ENCODE peak calls at places on chromosome 16, in seven cellular contexts. One of them, this sample, is unnamed.

GRCh38 chr16:24609740-24610420 is 70.5 kb downstream of the RBBP6 start:
- DNase-seq in pancreas: peak; percentile 67
- DNase-seq in ovary: peak; percentile 54
- DNase-seq in right atrium auricular region: peak; percentile 68
- DNase-seq in fibroblast of lung: peak; percentile 59
- DNase-seq in cardiac muscle cell: peak; percentile 83
- DNase-seq in spleen: no peak
- DNase-seq in this sample: peak; percentile 62

GRCh38 chr16:27369806-27370205 is 32.2 kb upstream of the IL21R start:
- DNase-seq in pancreas: no peak
- DNase-seq in ovary: no peak
- DNase-seq in right atrium auricular region: no peak
- DNase-seq in fibroblast of lung: peak; percentile 78
- DNase-seq in cardiac muscle cell: no peak
- DNase-seq in spleen: peak; percentile 46
- DNase-seq in this sample: no peak

GRCh38 chr16:17362191-17362590 is 108.6 kb downstream of the XYLT1 start:
- DNase-seq in pancreas: no peak
- DNase-seq in ovary: no peak
- DNase-seq in right atrium auricular region: no peak
- DNase-seq in fibroblast of lung: no peak
- DNase-seq in cardiac muscle cell: no peak
- DNase-seq in spleen: no peak
- DNase-seq in this sample: no peak

GRCh38 chr16:15032547-15033308 is 23.1 kb downstream of the NTAN1 start:
- DNase-seq in pancreas: no peak
- DNase-seq in ovary: no peak
- DNase-seq in right atrium auricular region: no peak
- DNase-seq in fibroblast of lung: peak; percentile 36
- DNase-seq in cardiac muscle cell: no peak
- DNase-seq in spleen: no peak
- DNase-seq in this sample: no peak

GRCh38 chr16:1673424-1674151 is 4.5 kb upstream of the JPT2 start:
- DNase-seq in pancreas: peak; percentile 36
- DNase-seq in ovary: no peak
- DNase-seq in right atrium auricular region: no peak
- DNase-seq in fibroblast of lung: no peak
- DNase-seq in cardiac muscle cell: peak; percentile 29
- DNase-seq in spleen: no peak
- DNase-seq in this sample: no peak

GRCh38 chr16:75433732-75434413 is 570 bp upstream of the CFDP1 start:
- DNase-seq in pancreas: no peak
- DNase-seq in ovary: peak; percentile 71
- DNase-seq in right atrium auricular region: peak; percentile 81
- DNase-seq in fibroblast of lung: peak; percentile 98
- DNase-seq in cardiac muscle cell: peak; percentile 72
- DNase-seq in spleen: peak; percentile 78
- DNase-seq in this sample: peak; percentile 43

GRCh38 chr16:81315271-81316175 is 761 bp downstream of the GAN start:
- DNase-seq in pancreas: peak; percentile 77
- DNase-seq in ovary: peak; percentile 73
- DNase-seq in right atrium auricular region: peak; percentile 59
- DNase-seq in fibroblast of lung: peak; percentile 43
- DNase-seq in cardiac muscle cell: peak; percentile 62
- DNase-seq in spleen: peak; percentile 90
- DNase-seq in this sample: peak; percentile 64

GRCh38 chr16:17590711-17591654 is 120.2 kb upstream of the XYLT1 start:
- DNase-seq in pancreas: no peak
- DNase-seq in ovary: no peak
- DNase-seq in right atrium auricular region: no peak
- DNase-seq in fibroblast of lung: no peak
- DNase-seq in cardiac muscle cell: no peak
- DNase-seq in spleen: no peak
- DNase-seq in this sample: no peak

GRCh38 chr16:3861808-3862451 is 18.6 kb downstream of the CREBBP start:
- DNase-seq in pancreas: no peak
- DNase-seq in ovary: no peak
- DNase-seq in right atrium auricular region: no peak
- DNase-seq in fibroblast of lung: no peak
- DNase-seq in cardiac muscle cell: peak; percentile 50
- DNase-seq in spleen: peak; percentile 84
- DNase-seq in this sample: no peak

GRCh38 chr16:14628806-14629611 is 1.1 kb downstream of the PARN start:
- DNase-seq in pancreas: no peak
- DNase-seq in ovary: no peak
- DNase-seq in right atrium auricular region: peak; percentile 55
- DNase-seq in fibroblast of lung: no peak
- DNase-seq in cardiac muscle cell: no peak
- DNase-seq in spleen: no peak
- DNase-seq in this sample: no peak

GRCh38 chr16:31202402-31203385 is at the start of gene PYCARD:
- DNase-seq in pancreas: peak; percentile 83
- DNase-seq in ovary: peak; percentile 62
- DNase-seq in right atrium auricular region: no peak
- DNase-seq in fibroblast of lung: peak; percentile 28
- DNase-seq in cardiac muscle cell: peak; percentile 43
- DNase-seq in spleen: peak; percentile 93
- DNase-seq in this sample: peak; percentile 74

GRCh38 chr16:49876716-49877129 is 20.8 kb upstream of the ZNF423 start:
- DNase-seq in pancreas: peak; percentile 94
- DNase-seq in ovary: peak; percentile 76
- DNase-seq in right atrium auricular region: peak; percentile 72
- DNase-seq in fibroblast of lung: no peak
- DNase-seq in cardiac muscle cell: peak; percentile 76
- DNase-seq in spleen: peak; percentile 86
- DNase-seq in this sample: peak; percentile 84

GRCh38 chr16:47278571-47278970 is 134.8 kb upstream of the NETO2 start:
- DNase-seq in pancreas: no peak
- DNase-seq in ovary: no peak
- DNase-seq in right atrium auricular region: no peak
- DNase-seq in fibroblast of lung: no peak
- DNase-seq in cardiac muscle cell: no peak
- DNase-seq in spleen: no peak
- DNase-seq in this sample: no peak

GRCh38 chr16:56355786-56356275 is 69.5 kb downstream of the AMFR start:
- DNase-seq in pancreas: peak; percentile 60
- DNase-seq in ovary: peak; percentile 37
- DNase-seq in right atrium auricular region: peak; percentile 36
- DNase-seq in fibroblast of lung: no peak
- DNase-seq in cardiac muscle cell: no peak
- DNase-seq in spleen: peak; percentile 73
- DNase-seq in this sample: peak; percentile 35

GRCh38 chr16:20319406-20319805 is 7.9 kb downstream of the GP2 start:
- DNase-seq in pancreas: no peak
- DNase-seq in ovary: no peak
- DNase-seq in right atrium auricular region: no peak
- DNase-seq in fibroblast of lung: no peak
- DNase-seq in cardiac muscle cell: no peak
- DNase-seq in spleen: no peak
- DNase-seq in this sample: no peak

GRCh38 chr16:72094266-72094610 is 591 bp downstream of the DHX38 start:
- DNase-seq in pancreas: no peak
- DNase-seq in ovary: no peak
- DNase-seq in right atrium auricular region: no peak
- DNase-seq in fibroblast of lung: no peak
- DNase-seq in cardiac muscle cell: peak; percentile 1
- DNase-seq in spleen: no peak
- DNase-seq in this sample: no peak

GRCh38 chr16:986925-987581 is 5.5 kb downstream of the SOX8 start:
- DNase-seq in pancreas: no peak
- DNase-seq in ovary: no peak
- DNase-seq in right atrium auricular region: no peak
- DNase-seq in fibroblast of lung: no peak
- DNase-seq in cardiac muscle cell: no peak
- DNase-seq in spleen: no peak
- DNase-seq in this sample: no peak

GRCh38 chr16:84600343-84601229 is 17.3 kb downstream of the COTL1 start:
- DNase-seq in pancreas: no peak
- DNase-seq in ovary: no peak
- DNase-seq in right atrium auricular region: no peak
- DNase-seq in fibroblast of lung: peak; percentile 43
- DNase-seq in cardiac muscle cell: no peak
- DNase-seq in spleen: no peak
- DNase-seq in this sample: no peak

GRCh38 chr16:75000481-75001081 is 1.8 kb downstream of the ZNRF1 start:
- DNase-seq in pancreas: no peak
- DNase-seq in ovary: no peak
- DNase-seq in right atrium auricular region: no peak
- DNase-seq in fibroblast of lung: no peak
- DNase-seq in cardiac muscle cell: peak; percentile 29
- DNase-seq in spleen: no peak
- DNase-seq in this sample: no peak

GRCh38 chr16:88616736-88617135 is 21.6 kb upstream of the IL17C start:
- DNase-seq in pancreas: peak; percentile 76
- DNase-seq in ovary: no peak
- DNase-seq in right atrium auricular region: no peak
- DNase-seq in fibroblast of lung: no peak
- DNase-seq in cardiac muscle cell: no peak
- DNase-seq in spleen: no peak
- DNase-seq in this sample: no peak

GRCh38 chr16:80466024-80466986 is 74.5 kb upstream of the DYNLRB2 start:
- DNase-seq in pancreas: peak; percentile 76
- DNase-seq in ovary: peak; percentile 79
- DNase-seq in right atrium auricular region: peak; percentile 71
- DNase-seq in fibroblast of lung: peak; percentile 57
- DNase-seq in cardiac muscle cell: peak; percentile 83
- DNase-seq in spleen: peak; percentile 89
- DNase-seq in this sample: peak; percentile 62

GRCh38 chr16:87445486-87445885 is 47.3 kb downstream of the ZCCHC14 start:
- DNase-seq in pancreas: no peak
- DNase-seq in ovary: no peak
- DNase-seq in right atrium auricular region: no peak
- DNase-seq in fibroblast of lung: peak; percentile 56
- DNase-seq in cardiac muscle cell: no peak
- DNase-seq in spleen: no peak
- DNase-seq in this sample: peak; percentile 25

GRCh38 chr16:11683140-11683539 is 14.9 kb downstream of the SNN start:
- DNase-seq in pancreas: no peak
- DNase-seq in ovary: no peak
- DNase-seq in right atrium auricular region: no peak
- DNase-seq in fibroblast of lung: no peak
- DNase-seq in cardiac muscle cell: no peak
- DNase-seq in spleen: no peak
- DNase-seq in this sample: no peak

GRCh38 chr16:88628512-88628974 is 9.8 kb upstream of the IL17C start:
- DNase-seq in pancreas: no peak
- DNase-seq in ovary: no peak
- DNase-seq in right atrium auricular region: no peak
- DNase-seq in fibroblast of lung: no peak
- DNase-seq in cardiac muscle cell: peak; percentile 38
- DNase-seq in spleen: peak; percentile 82
- DNase-seq in this sample: no peak

GRCh38 chr16:64459402-64459801 is 662.5 kb downstream of the CDH11 start:
- DNase-seq in pancreas: no peak
- DNase-seq in ovary: no peak
- DNase-seq in right atrium auricular region: no peak
- DNase-seq in fibroblast of lung: no peak
- DNase-seq in cardiac muscle cell: no peak
- DNase-seq in spleen: no peak
- DNase-seq in this sample: no peak

GRCh38 chr16:85934210-85934609 is 35.2 kb downstream of the IRF8 start:
- DNase-seq in pancreas: no peak
- DNase-seq in ovary: no peak
- DNase-seq in right atrium auricular region: no peak
- DNase-seq in fibroblast of lung: no peak
- DNase-seq in cardiac muscle cell: no peak
- DNase-seq in spleen: no peak
- DNase-seq in this sample: no peak

GRCh38 chr16:85929259-85929704 is 30.3 kb downstream of the IRF8 start:
- DNase-seq in pancreas: no peak
- DNase-seq in ovary: no peak
- DNase-seq in right atrium auricular region: no peak
- DNase-seq in fibroblast of lung: no peak
- DNase-seq in cardiac muscle cell: no peak
- DNase-seq in spleen: no peak
- DNase-seq in this sample: no peak

GRCh38 chr16:85928411-85928820 is 29.5 kb downstream of the IRF8 start:
- DNase-seq in pancreas: no peak
- DNase-seq in ovary: peak; percentile 53
- DNase-seq in right atrium auricular region: no peak
- DNase-seq in fibroblast of lung: peak; percentile 56
- DNase-seq in cardiac muscle cell: no peak
- DNase-seq in spleen: no peak
- DNase-seq in this sample: peak; percentile 64

GRCh38 chr16:85930321-85930720 is 31.4 kb downstream of the IRF8 start:
- DNase-seq in pancreas: no peak
- DNase-seq in ovary: no peak
- DNase-seq in right atrium auricular region: no peak
- DNase-seq in fibroblast of lung: no peak
- DNase-seq in cardiac muscle cell: no peak
- DNase-seq in spleen: no peak
- DNase-seq in this sample: no peak

GRCh38 chr16:85931596-85932402 is 32.8 kb downstream of the IRF8 start:
- DNase-seq in pancreas: no peak
- DNase-seq in ovary: no peak
- DNase-seq in right atrium auricular region: no peak
- DNase-seq in fibroblast of lung: no peak
- DNase-seq in cardiac muscle cell: no peak
- DNase-seq in spleen: no peak
- DNase-seq in this sample: no peak
- H3K4me1 ChIP-seq in pancreas: no peaks in the 10 kb centered on the region
- H3K4me1 ChIP-seq in ovary: peaks cover 9% of the 10 kb centered on the region
- H3K4me1 ChIP-seq in right atrium auricular region: no peaks in the 10 kb centered on the region
- H3K4me1 ChIP-seq in fibroblast of lung: no peaks in the 10 kb centered on the region
- H3K4me1 ChIP-seq in cardiac muscle cell: peaks cover 5% of the 10 kb centered on the region
- H3K4me1 ChIP-seq in spleen: peaks cover 95% of the 10 kb centered on the region
- H3K4me1 ChIP-seq in this sample: no peaks in the 10 kb centered on the region

DNA sequence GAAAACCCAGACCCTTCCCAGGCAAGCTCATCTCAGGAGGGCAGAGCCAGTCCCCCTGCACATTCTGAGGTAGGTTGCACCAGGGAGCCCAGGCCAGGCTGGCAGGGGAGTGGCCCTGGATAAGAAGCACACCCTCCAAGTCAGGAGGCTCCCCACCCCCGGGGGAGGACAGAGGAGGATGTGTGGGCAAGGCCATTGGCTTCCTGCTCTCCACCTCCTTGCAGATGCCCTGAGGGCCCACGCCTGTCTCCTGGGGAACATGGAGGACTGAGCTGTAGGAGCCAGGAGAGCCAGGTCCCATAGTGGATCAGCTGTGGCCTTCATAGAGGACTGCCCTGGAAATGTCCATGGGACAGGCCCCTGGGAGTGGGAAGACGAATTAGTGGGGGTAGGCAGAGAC is 126.7 kb downstream of the IRF8 start:
- DNase-seq in pancreas: no peak
- DNase-seq in ovary: no peak
- DNase-seq in right atrium auricular region: no peak
- DNase-seq in fibroblast of lung: no peak
- DNase-seq in cardiac muscle cell: no peak
- DNase-seq in spleen: no peak
- DNase-seq in this sample: no peak
- TF ChIP-seq CTCF in pancreas: no peak
- TF ChIP-seq CTCF in ovary: no peak
- TF ChIP-seq CTCF in right atrium auricular region: no peak
- TF ChIP-seq CTCF in fibroblast of lung: no peak
- TF ChIP-seq CTCF in cardiac muscle cell: no peak
- TF ChIP-seq CTCF in spleen: no peak
- TF ChIP-seq CTCF in this sample: no peak

GRCh38 chr16:68356919-68357286 is 46.1 kb downstream of the PRMT7 start:
- DNase-seq in pancreas: no peak
- DNase-seq in ovary: no peak
- DNase-seq in right atrium auricular region: no peak
- DNase-seq in fibroblast of lung: no peak
- DNase-seq in cardiac muscle cell: no peak
- DNase-seq in spleen: no peak
- DNase-seq in this sample: no peak
- H3K27ac ChIP-seq in pancreas: no peak overlapping the region
- H3K27ac ChIP-seq in ovary: no peak overlapping the region
- H3K27ac ChIP-seq in right atrium auricular region: no peak overlapping the region
- H3K27ac ChIP-seq in fibroblast of lung: no peak overlapping the region
- H3K27ac ChIP-seq in cardiac muscle cell: no peak overlapping the region
- H3K27ac ChIP-seq in spleen: no peak overlapping the region
- H3K27ac ChIP-seq in this sample: no peak overlapping the region

GRCh38 chr16:68311316-68311620 is 449 bp downstream of the PRMT7 start:
- DNase-seq in pancreas: no peak
- DNase-seq in ovary: no peak
- DNase-seq in right atrium auricular region: no peak
- DNase-seq in fibroblast of lung: no peak
- DNase-seq in cardiac muscle cell: peak; percentile 55
- DNase-seq in spleen: no peak
- DNase-seq in this sample: no peak
- H3K4me1 ChIP-seq in pancreas: peaks cover 15% of the 10 kb centered on the region
- H3K4me1 ChIP-seq in ovary: peaks cover 11% of the 10 kb centered on the region
- H3K4me1 ChIP-seq in right atrium auricular region: peaks cover 27% of the 10 kb centered on the region
- H3K4me1 ChIP-seq in fibroblast of lung: peaks cover 5% of the 10 kb centered on the region
- H3K4me1 ChIP-seq in cardiac muscle cell: peaks cover 11% of the 10 kb centered on the region
- H3K4me1 ChIP-seq in spleen: peaks cover 78% of the 10 kb centered on the region
- H3K4me1 ChIP-seq in this sample: peaks cover 31% of the 10 kb centered on the region